ENCODE peak calls at places on chromosomes 16 and 17, in six cellular contexts. One of them, this sample, is unnamed.

GRCh38 chr17:82864721-82865240 is 25.0 kb upstream of the ZNF750 start:
- DNase-seq in heart right ventricle: no peak
- DNase-seq in IMR-90: no peak
- DNase-seq in esophagus squamous epithelium: no peak
- DNase-seq in neural progenitor cell: no peak
- DNase-seq in dorsolateral prefrontal cortex: no peak
- DNase-seq in this sample: no peak

GRCh38 chr17:77783991-77784820 is 174.3 kb upstream of the TNRC6C start:
- DNase-seq in heart right ventricle: no peak
- DNase-seq in IMR-90: no peak
- DNase-seq in esophagus squamous epithelium: no peak
- DNase-seq in neural progenitor cell: no peak
- DNase-seq in dorsolateral prefrontal cortex: no peak
- DNase-seq in this sample: no peak

GRCh38 chr17:46983782-46984181 is 4.7 kb upstream of the RPRML start:
- DNase-seq in heart right ventricle: no peak
- DNase-seq in IMR-90: no peak
- DNase-seq in esophagus squamous epithelium: no peak
- DNase-seq in neural progenitor cell: peak
- DNase-seq in dorsolateral prefrontal cortex: no peak
- DNase-seq in this sample: no peak

GRCh38 chr16:3283525-3284447 is 495 bp downstream of the ZNF263 start:
- DNase-seq in heart right ventricle: no peak
- DNase-seq in IMR-90: no peak
- DNase-seq in esophagus squamous epithelium: no peak
- DNase-seq in neural progenitor cell: no peak
- DNase-seq in dorsolateral prefrontal cortex: no peak
- DNase-seq in this sample: no peak

GRCh38 chr17:75980188-75981018 is 1.4 kb downstream of the TEN1 start:
- DNase-seq in heart right ventricle: no peak
- DNase-seq in IMR-90: no peak
- DNase-seq in esophagus squamous epithelium: no peak
- DNase-seq in neural progenitor cell: no peak
- DNase-seq in dorsolateral prefrontal cortex: no peak
- DNase-seq in this sample: no peak

GRCh38 chr16:4337540-4338088 is 13.5 kb downstream of the PAM16 start:
- DNase-seq in heart right ventricle: no peak
- DNase-seq in IMR-90: no peak
- DNase-seq in esophagus squamous epithelium: no peak
- DNase-seq in neural progenitor cell: no peak
- DNase-seq in dorsolateral prefrontal cortex: no peak
- DNase-seq in this sample: no peak

GRCh38 chr17:15171433-15172047 is 93.6 kb downstream of the PMP22 start:
- DNase-seq in heart right ventricle: peak
- DNase-seq in IMR-90: peak
- DNase-seq in esophagus squamous epithelium: no peak
- DNase-seq in neural progenitor cell: peak
- DNase-seq in dorsolateral prefrontal cortex: peak
- DNase-seq in this sample: no peak

GRCh38 chr17:40129498-40129897 is 7.7 kb downstream of the MSL1 start:
- DNase-seq in heart right ventricle: no peak
- DNase-seq in IMR-90: no peak
- DNase-seq in esophagus squamous epithelium: no peak
- DNase-seq in neural progenitor cell: no peak
- DNase-seq in dorsolateral prefrontal cortex: no peak
- DNase-seq in this sample: no peak

GRCh38 chr16:70685938-70686375 is at the start of gene MTSS2:
- DNase-seq in heart right ventricle: peak
- DNase-seq in IMR-90: peak
- DNase-seq in esophagus squamous epithelium: no peak
- DNase-seq in neural progenitor cell: peak
- DNase-seq in dorsolateral prefrontal cortex: peak
- DNase-seq in this sample: no peak

GRCh38 chr16:73196670-73197069 is 148.7 kb upstream of the ZFHX3 start:
- DNase-seq in heart right ventricle: peak
- DNase-seq in IMR-90: peak
- DNase-seq in esophagus squamous epithelium: no peak
- DNase-seq in neural progenitor cell: peak
- DNase-seq in dorsolateral prefrontal cortex: no peak
- DNase-seq in this sample: no peak

GRCh38 chr17:79942591-79943353 is 92.9 kb downstream of the TBC1D16 start:
- DNase-seq in heart right ventricle: no peak
- DNase-seq in IMR-90: peak
- DNase-seq in esophagus squamous epithelium: no peak
- DNase-seq in neural progenitor cell: no peak
- DNase-seq in dorsolateral prefrontal cortex: peak
- DNase-seq in this sample: no peak

GRCh38 chr17:51461578-51462004 is 201.2 kb downstream of the UTP18 start:
- DNase-seq in heart right ventricle: peak
- DNase-seq in IMR-90: peak
- DNase-seq in esophagus squamous epithelium: no peak
- DNase-seq in neural progenitor cell: peak
- DNase-seq in dorsolateral prefrontal cortex: peak
- DNase-seq in this sample: no peak

GRCh38 chr16:23072084-23072599 is 77.1 kb downstream of the USP31 start:
- DNase-seq in heart right ventricle: peak
- DNase-seq in IMR-90: peak
- DNase-seq in esophagus squamous epithelium: no peak
- DNase-seq in neural progenitor cell: no peak
- DNase-seq in dorsolateral prefrontal cortex: no peak
- DNase-seq in this sample: peak

GRCh38 chr17:53719229-53719628 is 103.5 kb upstream of the KIF2B start:
- DNase-seq in heart right ventricle: no peak
- DNase-seq in IMR-90: no peak
- DNase-seq in esophagus squamous epithelium: no peak
- DNase-seq in neural progenitor cell: no peak
- DNase-seq in dorsolateral prefrontal cortex: no peak
- DNase-seq in this sample: no peak

GRCh38 chr17:53724726-53725125 is 98.0 kb upstream of the KIF2B start:
- DNase-seq in heart right ventricle: no peak
- DNase-seq in IMR-90: no peak
- DNase-seq in esophagus squamous epithelium: no peak
- DNase-seq in neural progenitor cell: no peak
- DNase-seq in dorsolateral prefrontal cortex: no peak
- DNase-seq in this sample: peak

GRCh38 chr17:53721101-53721500 is 101.6 kb upstream of the KIF2B start:
- DNase-seq in heart right ventricle: no peak
- DNase-seq in IMR-90: peak
- DNase-seq in esophagus squamous epithelium: no peak
- DNase-seq in neural progenitor cell: no peak
- DNase-seq in dorsolateral prefrontal cortex: no peak
- DNase-seq in this sample: no peak

GRCh38 chr17:53722407-53722806 is 100.3 kb upstream of the KIF2B start:
- DNase-seq in heart right ventricle: no peak
- DNase-seq in IMR-90: peak
- DNase-seq in esophagus squamous epithelium: no peak
- DNase-seq in neural progenitor cell: no peak
- DNase-seq in dorsolateral prefrontal cortex: no peak
- DNase-seq in this sample: peak
- H3K4me3 ChIP-seq in heart right ventricle: no peak
- H3K4me3 ChIP-seq in IMR-90: no peak
- H3K4me3 ChIP-seq in esophagus squamous epithelium: no peak
- H3K4me3 ChIP-seq in neural progenitor cell: no peak
- H3K4me3 ChIP-seq in dorsolateral prefrontal cortex: no peak
- H3K4me3 ChIP-seq in this sample: peak

DNA sequence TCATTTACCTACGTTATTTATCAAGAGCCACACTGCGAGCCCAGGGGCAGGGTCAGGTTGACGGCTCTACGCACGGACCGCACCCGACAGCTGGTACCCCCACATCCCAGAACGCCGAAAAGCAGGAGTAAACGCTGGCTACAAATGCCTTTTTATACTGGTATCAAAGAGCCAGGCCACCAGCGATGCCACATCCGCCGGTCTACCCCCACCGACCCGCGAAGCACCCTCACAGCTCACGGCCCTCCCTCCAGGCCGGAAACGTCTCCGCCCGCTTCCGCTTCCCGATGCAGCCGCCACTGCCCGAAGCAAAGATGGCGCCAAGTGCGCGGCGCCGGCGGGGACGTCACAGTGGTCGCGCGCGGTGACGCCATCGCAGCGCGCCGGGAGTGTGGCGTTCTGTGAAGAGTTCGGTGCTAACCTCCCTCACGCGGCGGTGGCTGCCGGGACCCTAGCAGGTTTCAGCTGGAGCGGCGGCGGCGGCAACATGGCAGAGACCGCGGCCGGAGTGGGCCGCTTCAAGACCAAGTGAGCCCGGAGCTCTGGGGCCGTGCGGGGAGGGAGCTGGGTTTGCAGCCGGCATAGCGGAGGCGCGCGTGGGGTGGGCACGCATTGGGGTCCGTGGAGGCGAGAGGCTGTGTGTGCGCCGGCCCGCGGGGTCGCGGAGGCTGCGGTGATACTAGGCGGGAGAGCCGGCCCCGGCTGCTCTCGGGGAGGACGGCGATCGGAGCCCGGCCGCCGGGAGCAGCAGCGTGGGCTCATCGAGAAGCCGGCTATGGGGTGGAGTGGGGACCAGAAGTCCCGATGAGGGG is at the start of gene TBL3:
- DNase-seq in heart right ventricle: peak
- DNase-seq in IMR-90: peak
- DNase-seq in esophagus squamous epithelium: peak
- DNase-seq in neural progenitor cell: peak
- DNase-seq in dorsolateral prefrontal cortex: peak
- DNase-seq in this sample: peak
- TF ChIP-seq CTCF in heart right ventricle: no peak
- TF ChIP-seq CTCF in IMR-90: no peak
- TF ChIP-seq CTCF in esophagus squamous epithelium: no peak
- TF ChIP-seq CTCF in neural progenitor cell: no peak
- TF ChIP-seq CTCF in dorsolateral prefrontal cortex: peak
- TF ChIP-seq CTCF in this sample: no peak

GRCh38 chr17:49495842-49496182 is 719 bp downstream of the NGFR start:
- DNase-seq in heart right ventricle: no peak
- DNase-seq in IMR-90: no peak
- DNase-seq in esophagus squamous epithelium: no peak
- DNase-seq in neural progenitor cell: peak
- DNase-seq in dorsolateral prefrontal cortex: no peak
- DNase-seq in this sample: no peak
- H3K4me3 ChIP-seq in heart right ventricle: peak
- H3K4me3 ChIP-seq in IMR-90: no peak
- H3K4me3 ChIP-seq in esophagus squamous epithelium: peak
- H3K4me3 ChIP-seq in neural progenitor cell: peak
- H3K4me3 ChIP-seq in dorsolateral prefrontal cortex: peak
- H3K4me3 ChIP-seq in this sample: no peak

GRCh38 chr16:85704900-85705846 is 16.4 kb upstream of the GINS2 start:
- DNase-seq in heart right ventricle: no peak
- DNase-seq in IMR-90: no peak
- DNase-seq in esophagus squamous epithelium: no peak
- DNase-seq in neural progenitor cell: no peak
- DNase-seq in dorsolateral prefrontal cortex: no peak
- DNase-seq in this sample: no peak
- TF ChIP-seq CTCF in heart right ventricle: no peak
- TF ChIP-seq CTCF in IMR-90: no peak
- TF ChIP-seq CTCF in esophagus squamous epithelium: no peak
- TF ChIP-seq CTCF in neural progenitor cell: no peak
- TF ChIP-seq CTCF in dorsolateral prefrontal cortex: no peak
- TF ChIP-seq CTCF in this sample: peak

DNA sequence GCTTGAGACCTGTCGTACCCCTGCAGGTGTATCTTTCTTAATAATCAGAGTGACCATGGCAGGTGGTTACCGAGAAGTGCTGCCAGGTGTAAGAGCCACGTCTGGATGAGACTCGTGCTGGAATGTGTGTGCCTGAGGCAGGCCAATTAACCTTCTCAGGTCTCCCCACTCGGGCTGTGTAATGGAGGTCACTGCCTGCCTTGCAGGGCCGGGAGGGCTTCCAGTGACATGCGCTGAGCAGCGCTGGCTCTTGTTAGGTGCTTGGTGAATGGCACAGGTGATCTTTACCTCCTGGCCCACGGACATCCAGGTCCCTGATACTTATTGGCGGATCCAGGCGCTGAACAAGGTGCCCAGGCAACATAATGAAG is 4.6 kb upstream of the GSE1 start:
- DNase-seq in heart right ventricle: no peak
- DNase-seq in IMR-90: no peak
- DNase-seq in esophagus squamous epithelium: no peak
- DNase-seq in neural progenitor cell: no peak
- DNase-seq in dorsolateral prefrontal cortex: no peak
- DNase-seq in this sample: no peak
- H3K4me3 ChIP-seq in heart right ventricle: no peak
- H3K4me3 ChIP-seq in IMR-90: no peak
- H3K4me3 ChIP-seq in esophagus squamous epithelium: no peak
- H3K4me3 ChIP-seq in neural progenitor cell: no peak
- H3K4me3 ChIP-seq in dorsolateral prefrontal cortex: no peak
- H3K4me3 ChIP-seq in this sample: no peak

This sample was measured in epithelial cell of proximal tubule.